ENCODE peak calls at places on chromosomes 4 and X, in five cellular contexts. One of them, this sample, is unnamed. For H3K4me1, the result is how much of the 10 kb centered on the place peaks cover.

GRCh38 chr4:183241322-183241640 is 78.8 kb downstream of the CLDN22 start:
- DNase-seq in cardiac muscle cell: peak
- DNase-seq in adrenal gland: no peak
- DNase-seq in PC-3: peak
- DNase-seq in body of pancreas: no peak
- DNase-seq in this sample: no peak

GRCh38 chr4:140252742-140253555 is 99.0 kb upstream of the MAML3 start:
- DNase-seq in cardiac muscle cell: peak
- DNase-seq in adrenal gland: peak
- DNase-seq in PC-3: peak
- DNase-seq in body of pancreas: peak
- DNase-seq in this sample: peak

GRCh38 chr4:151700566-151701316 is 60.1 kb downstream of the GATB start:
- DNase-seq in cardiac muscle cell: no peak
- DNase-seq in adrenal gland: no peak
- DNase-seq in PC-3: no peak
- DNase-seq in body of pancreas: no peak
- DNase-seq in this sample: no peak

GRCh38 chr4:96366632-96367031 is 526.7 kb downstream of the PDHA2 start:
- DNase-seq in cardiac muscle cell: no peak
- DNase-seq in adrenal gland: no peak
- DNase-seq in PC-3: no peak
- DNase-seq in body of pancreas: no peak
- DNase-seq in this sample: no peak

GRCh38 chrX:57918750-57919436 is 8.6 kb upstream of the ZXDA start:
- DNase-seq in cardiac muscle cell: peak
- DNase-seq in adrenal gland: peak
- DNase-seq in PC-3: peak
- DNase-seq in body of pancreas: peak
- DNase-seq in this sample: peak

GRCh38 chr4:112266823-112267222 is 18.9 kb downstream of the TIFA start:
- DNase-seq in cardiac muscle cell: peak
- DNase-seq in adrenal gland: no peak
- DNase-seq in PC-3: peak
- DNase-seq in body of pancreas: no peak
- DNase-seq in this sample: no peak

GRCh38 chr4:1508161-1509160 is 102.2 kb upstream of the NKX1-1 start:
- DNase-seq in cardiac muscle cell: no peak
- DNase-seq in adrenal gland: no peak
- DNase-seq in PC-3: no peak
- DNase-seq in body of pancreas: no peak
- DNase-seq in this sample: peak

GRCh38 chrX:120308959-120309872 is 2.0 kb downstream of the TMEM255A start:
- DNase-seq in cardiac muscle cell: peak
- DNase-seq in adrenal gland: peak
- DNase-seq in PC-3: peak
- DNase-seq in body of pancreas: peak
- DNase-seq in this sample: peak

GRCh38 chrX:145552643-145553042 is 265.0 kb upstream of the SLITRK2 start:
- DNase-seq in cardiac muscle cell: no peak
- DNase-seq in adrenal gland: no peak
- DNase-seq in PC-3: peak
- DNase-seq in body of pancreas: no peak
- DNase-seq in this sample: no peak

GRCh38 chr4:89305712-89306437 is 1.7 kb downstream of the GPRIN3 start:
- DNase-seq in cardiac muscle cell: peak
- DNase-seq in adrenal gland: no peak
- DNase-seq in PC-3: no peak
- DNase-seq in body of pancreas: no peak
- DNase-seq in this sample: no peak
- H3K4me3 ChIP-seq in cardiac muscle cell: peak
- H3K4me3 ChIP-seq in adrenal gland: no peak
- H3K4me3 ChIP-seq in PC-3: no peak
- H3K4me3 ChIP-seq in body of pancreas: no peak
- H3K4me3 ChIP-seq in this sample: no peak

DNA sequence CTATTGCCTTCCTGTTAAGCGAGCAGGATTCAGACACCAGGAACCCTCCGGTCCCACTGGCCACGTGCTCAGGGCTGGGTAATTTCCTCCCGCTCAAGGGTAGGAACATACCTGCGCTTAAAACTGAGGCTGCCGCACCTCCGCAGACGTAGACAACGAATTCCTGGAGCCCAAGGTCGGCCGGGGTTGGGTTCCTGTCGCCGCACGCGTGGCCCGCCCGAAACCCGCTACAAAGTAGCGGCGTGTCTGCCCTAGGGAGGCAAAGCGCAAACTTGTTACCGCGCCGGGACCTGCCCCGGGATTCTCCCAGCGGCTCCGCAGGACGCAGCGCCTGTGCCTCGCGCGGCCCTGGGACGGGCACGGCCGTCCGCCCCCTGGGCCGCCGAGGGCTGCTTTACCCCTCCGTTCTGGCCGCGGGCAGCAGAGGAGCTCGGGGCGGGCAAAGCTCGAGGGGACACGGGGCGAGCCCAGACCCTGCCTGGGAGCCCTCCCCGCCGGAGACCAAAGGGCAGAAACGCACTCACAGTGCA is 341 bp downstream of the ERVMER34-1 start:
- DNase-seq in cardiac muscle cell: no peak
- DNase-seq in adrenal gland: no peak
- DNase-seq in PC-3: peak
- DNase-seq in body of pancreas: peak
- DNase-seq in this sample: peak
- H3K27ac ChIP-seq in cardiac muscle cell: no peak
- H3K27ac ChIP-seq in adrenal gland: no peak
- H3K27ac ChIP-seq in PC-3: no peak
- H3K27ac ChIP-seq in body of pancreas: peak
- H3K27ac ChIP-seq in this sample: no peak

DNA sequence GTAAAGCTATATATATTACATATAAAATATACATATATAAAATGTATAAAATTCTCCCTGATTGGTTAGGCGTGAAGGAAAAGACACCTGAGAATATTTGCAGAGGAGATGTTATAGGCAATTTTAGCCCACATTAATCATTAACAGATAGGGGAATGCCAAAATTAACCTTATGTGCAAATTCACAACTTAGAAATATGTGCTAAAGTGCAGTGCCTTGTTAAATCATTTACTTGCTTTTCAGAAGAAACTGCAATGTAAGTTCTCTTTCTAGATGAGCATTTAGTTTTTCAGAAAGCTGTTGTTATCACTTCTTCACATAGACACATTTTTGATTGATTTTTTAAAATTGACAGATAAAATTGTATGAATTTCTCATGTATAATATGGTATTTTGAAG is 5.6 kb downstream of the TASL start:
- DNase-seq in cardiac muscle cell: no peak
- DNase-seq in adrenal gland: no peak
- DNase-seq in PC-3: no peak
- DNase-seq in body of pancreas: no peak
- DNase-seq in this sample: no peak
- H3K4me1 ChIP-seq in cardiac muscle cell: under half
- H3K4me1 ChIP-seq in adrenal gland: under half
- H3K4me1 ChIP-seq in PC-3: under half
- H3K4me1 ChIP-seq in body of pancreas: under half
- H3K4me1 ChIP-seq in this sample: under half

DNA sequence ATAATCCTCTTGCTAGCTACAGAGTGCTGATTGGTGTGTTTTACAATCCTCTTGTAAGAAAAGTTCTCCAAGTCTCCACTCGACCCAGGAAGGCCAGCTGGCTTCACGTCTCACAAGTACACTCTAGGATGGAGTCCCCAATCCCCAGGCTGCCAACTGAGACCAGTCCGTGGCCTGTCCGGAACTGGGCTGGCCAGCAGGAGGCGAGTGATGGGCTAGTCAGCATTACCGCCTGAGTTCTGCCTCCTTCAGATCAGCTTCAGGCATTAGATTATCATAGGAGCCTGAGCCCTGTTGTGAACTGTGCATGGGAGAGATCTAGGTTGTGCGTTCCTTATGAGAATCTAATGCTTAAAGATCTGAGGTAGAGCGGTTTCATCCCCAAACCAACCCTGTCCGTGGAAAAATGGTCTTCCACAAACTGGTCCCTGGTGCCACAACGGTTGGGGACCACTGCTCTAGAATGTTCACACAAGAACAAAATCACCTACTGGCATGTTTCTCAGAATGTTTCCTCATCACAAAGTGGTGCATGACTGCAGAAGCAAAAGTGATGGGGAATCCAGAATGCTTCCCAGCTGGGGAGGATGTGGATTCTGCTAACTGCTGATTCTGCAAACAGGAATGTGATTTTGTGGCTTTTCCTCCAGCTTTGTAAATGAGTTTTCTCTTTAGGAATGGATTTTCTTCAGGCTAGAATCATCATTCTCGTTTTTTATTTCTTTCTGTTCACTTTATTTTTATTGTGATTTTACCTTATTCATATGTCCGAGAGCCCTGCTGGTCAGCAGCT is 40.9 kb downstream of the SEPTIN11 start:
- DNase-seq in cardiac muscle cell: peak
- DNase-seq in adrenal gland: no peak
- DNase-seq in PC-3: no peak
- DNase-seq in body of pancreas: no peak
- DNase-seq in this sample: no peak
- H3K4me3 ChIP-seq in cardiac muscle cell: no peak
- H3K4me3 ChIP-seq in adrenal gland: no peak
- H3K4me3 ChIP-seq in PC-3: no peak
- H3K4me3 ChIP-seq in body of pancreas: no peak
- H3K4me3 ChIP-seq in this sample: no peak

DNA sequence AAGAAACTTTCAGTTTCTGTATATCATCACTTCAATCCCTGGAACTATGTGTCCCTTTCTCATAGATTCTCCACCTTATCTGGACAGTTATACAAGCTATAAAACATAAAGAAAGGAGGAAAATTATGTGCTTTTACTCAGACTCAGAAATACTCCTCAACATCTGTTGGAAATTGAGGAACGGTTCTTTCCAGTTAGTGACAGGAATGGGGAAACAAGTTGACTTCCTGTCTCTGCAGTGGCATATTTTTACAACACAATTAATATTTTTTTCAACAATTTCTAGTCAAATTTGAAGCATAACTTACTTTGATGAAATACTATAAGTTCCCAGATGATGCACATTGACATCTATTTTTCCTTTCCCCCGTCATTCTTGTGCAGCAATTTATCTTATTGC is 27.9 kb downstream of the ABHD18 start:
- DNase-seq in cardiac muscle cell: no peak
- DNase-seq in adrenal gland: no peak
- DNase-seq in PC-3: no peak
- DNase-seq in body of pancreas: no peak
- DNase-seq in this sample: no peak
- H3K27ac ChIP-seq in cardiac muscle cell: no peak
- H3K27ac ChIP-seq in adrenal gland: no peak
- H3K27ac ChIP-seq in PC-3: no peak
- H3K27ac ChIP-seq in body of pancreas: no peak
- H3K27ac ChIP-seq in this sample: no peak

DNA sequence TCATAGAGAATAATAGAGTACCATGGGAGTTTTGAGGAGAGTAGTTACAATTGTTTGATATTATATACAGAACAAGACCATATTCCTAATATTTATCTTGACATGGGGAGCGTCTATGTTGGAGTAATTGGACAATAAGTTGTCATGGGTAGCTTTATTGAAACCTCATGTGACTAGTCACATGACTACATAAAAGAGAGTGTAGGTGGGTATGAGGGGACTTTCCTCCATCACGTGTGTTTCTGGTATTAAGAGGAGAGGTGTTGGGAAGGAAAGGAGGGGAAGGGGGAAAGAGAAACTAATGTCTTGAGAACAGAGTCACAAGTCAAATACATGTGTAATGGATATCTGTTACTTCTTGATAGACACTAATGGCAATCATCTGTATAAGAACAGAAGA is 33.1 kb downstream of the PDLIM5 start:
- DNase-seq in cardiac muscle cell: no peak
- DNase-seq in adrenal gland: no peak
- DNase-seq in PC-3: no peak
- DNase-seq in body of pancreas: no peak
- DNase-seq in this sample: no peak
- H3K4me1 ChIP-seq in cardiac muscle cell: half or more
- H3K4me1 ChIP-seq in adrenal gland: under half
- H3K4me1 ChIP-seq in PC-3: under half
- H3K4me1 ChIP-seq in body of pancreas: under half
- H3K4me1 ChIP-seq in this sample: under half

GRCh38 chr4:166121897-166122296 is 248.9 kb downstream of the TLL1 start:
- DNase-seq in cardiac muscle cell: no peak
- DNase-seq in adrenal gland: no peak
- DNase-seq in PC-3: no peak
- DNase-seq in body of pancreas: no peak
- DNase-seq in this sample: no peak
- H3K4me3 ChIP-seq in cardiac muscle cell: no peak
- H3K4me3 ChIP-seq in adrenal gland: no peak
- H3K4me3 ChIP-seq in PC-3: no peak
- H3K4me3 ChIP-seq in body of pancreas: no peak
- H3K4me3 ChIP-seq in this sample: no peak

GRCh38 chr4:139085141-139085540 is 69.6 kb downstream of the NOCT start:
- DNase-seq in cardiac muscle cell: peak
- DNase-seq in adrenal gland: no peak
- DNase-seq in PC-3: peak
- DNase-seq in body of pancreas: no peak
- DNase-seq in this sample: no peak
- H3K27ac ChIP-seq in cardiac muscle cell: peak
- H3K27ac ChIP-seq in adrenal gland: peak
- H3K27ac ChIP-seq in PC-3: no peak
- H3K27ac ChIP-seq in body of pancreas: peak
- H3K27ac ChIP-seq in this sample: no peak

DNA sequence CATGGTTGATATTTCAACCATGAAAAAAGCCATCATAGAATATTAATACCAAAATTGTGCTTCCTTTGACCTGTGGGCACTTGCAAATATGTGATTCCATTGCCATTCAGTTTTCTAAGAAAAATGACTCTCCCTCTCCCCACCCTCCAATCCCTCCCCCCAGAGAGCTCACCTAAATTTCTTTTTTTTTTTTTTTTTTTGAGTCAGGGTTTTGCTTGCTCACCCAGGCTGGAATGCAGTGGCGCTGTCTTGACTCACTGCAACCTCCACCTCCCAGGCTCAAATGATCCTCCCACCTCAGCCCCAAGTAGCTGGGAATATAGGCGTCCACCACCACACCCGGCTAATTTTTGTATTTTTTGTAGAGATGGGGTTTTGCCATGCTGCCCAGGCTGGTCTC is 47.0 kb downstream of the SNX25 start:
- DNase-seq in cardiac muscle cell: peak
- DNase-seq in adrenal gland: no peak
- DNase-seq in PC-3: peak
- DNase-seq in body of pancreas: no peak
- DNase-seq in this sample: no peak
- H3K4me1 ChIP-seq in cardiac muscle cell: under half
- H3K4me1 ChIP-seq in adrenal gland: under half
- H3K4me1 ChIP-seq in PC-3: under half
- H3K4me1 ChIP-seq in body of pancreas: under half
- H3K4me1 ChIP-seq in this sample: under half

DNA sequence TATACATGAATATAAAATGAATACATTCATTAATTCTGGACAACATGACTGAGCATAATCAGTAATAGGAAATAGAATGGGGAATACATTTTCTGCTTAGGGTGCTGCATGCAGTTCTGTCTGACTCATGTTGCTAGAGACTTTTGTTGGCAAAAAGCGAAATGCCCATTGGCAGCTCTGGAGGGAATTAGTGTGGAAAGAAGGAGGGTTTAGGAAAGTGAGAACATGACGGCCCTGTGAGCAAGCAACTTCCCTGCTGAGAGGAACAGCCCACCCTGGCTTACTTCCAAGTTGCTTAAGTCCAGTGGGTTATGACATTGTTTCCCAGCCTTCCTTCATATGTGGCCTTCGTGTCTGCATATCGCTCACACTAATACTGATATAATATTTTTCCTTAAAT is 13.8 kb downstream of the MAD2L1 start:
- DNase-seq in cardiac muscle cell: peak
- DNase-seq in adrenal gland: peak
- DNase-seq in PC-3: peak
- DNase-seq in body of pancreas: no peak
- DNase-seq in this sample: no peak
- H3K4me3 ChIP-seq in cardiac muscle cell: no peak
- H3K4me3 ChIP-seq in adrenal gland: no peak
- H3K4me3 ChIP-seq in PC-3: no peak
- H3K4me3 ChIP-seq in body of pancreas: no peak
- H3K4me3 ChIP-seq in this sample: no peak

This sample was measured in ovary.